ENCODE peak calls at places on chromosome 20, in seven cellular contexts. P, A, C, G, F, Y and M are unnamed samples.

GRCh38 chr20:63223121-63223825 is 7.3 kb upstream of the YTHDF1 start:
- DNase-seq in F (peak; percentile 69), A (no peak), C (peak; percentile 40), Y (no peak), P (no peak), G (no peak), M (peak; percentile 47)

GRCh38 chr20:18721716-18722115 is 91.9 kb upstream of the SCP2D1 start:
- DNase-seq in F (no peak), P (no peak), G (no peak), C (no peak), A (no peak), Y (no peak), M (no peak)

GRCh38 chr20:25081065-25081729 is 744 bp downstream of the VSX1 start:
- DNase-seq in F (no peak), G (no peak), C (peak; percentile 43), P (peak; percentile 60), A (no peak), Y (peak; percentile 52), M (no peak)

GRCh38 chr20:53284141-53285055 is 309.2 kb downstream of the ZNF217 start:
- DNase-seq in F (no peak), A (no peak), P (no peak), C (no peak), Y (no peak), G (no peak), M (no peak)

GRCh38 chr20:8057871-8058270 is 38.3 kb upstream of the TMX4 start:
- DNase-seq in Y (no peak), G (no peak), P (no peak), C (no peak), A (no peak), F (no peak), M (no peak)

GRCh38 chr20:53839423-53840176 is 230.8 kb downstream of the BCAS1 start:
- DNase-seq in A (no peak), G (peak; percentile 82), P (no peak), Y (no peak), C (no peak), F (peak; percentile 39), M (no peak)

GRCh38 chr20:13723015-13723414 is 61.7 kb downstream of the ESF1 start:
- DNase-seq in A (no peak), F (no peak), G (no peak), P (no peak), Y (no peak), C (no peak), M (no peak)

GRCh38 chr20:52127309-52127708 is 64.3 kb downstream of the ZFP64 start:
- DNase-seq in G (peak; percentile 59), Y (no peak), C (no peak), F (no peak), P (no peak), A (no peak), M (no peak)

GRCh38 chr20:39190666-39191570 is 228.8 kb downstream of the DHX35 start:
- DNase-seq in G (no peak), Y (peak; percentile 81), F (no peak), P (no peak), C (no peak), A (no peak), M (no peak)

GRCh38 chr20:56940466-56940865 is 311.4 kb downstream of the TFAP2C start:
- DNase-seq in Y (no peak), A (no peak), P (no peak), F (no peak), G (no peak), C (no peak), M (no peak)

GRCh38 chr20:57790176-57790575 is 80.4 kb upstream of the PMEPA1 start:
- DNase-seq in G (no peak), P (no peak), F (no peak), Y (no peak), C (no peak), A (no peak), M (no peak)